ENCODE peak calls at places on chromosomes 6 and 20, in six cellular contexts. One of them, this sample, is unnamed.

GRCh38 chr6:50602191-50602810 is 111.0 kb upstream of the TFAP2D start:
- DNase-seq in BE2C: peak
- DNase-seq in CD4-positive, alpha-beta memory T cell: no peak
- DNase-seq in kidney epithelial cell: no peak
- DNase-seq in lower leg skin: no peak
- DNase-seq in CD8-positive, alpha-beta memory T cell: no peak
- DNase-seq in this sample: no peak

GRCh38 chr6:26126394-26127221 is 39.4 kb downstream of the HFE start:
- DNase-seq in CD8-positive, alpha-beta memory T cell: no peak
- DNase-seq in CD4-positive, alpha-beta memory T cell: no peak
- DNase-seq in lower leg skin: no peak
- DNase-seq in BE2C: no peak
- DNase-seq in kidney epithelial cell: no peak
- DNase-seq in this sample: no peak

GRCh38 chr20:35171753-35172433 is at the start of gene PROCR:
- DNase-seq in lower leg skin: peak
- DNase-seq in BE2C: peak
- DNase-seq in CD4-positive, alpha-beta memory T cell: no peak
- DNase-seq in CD8-positive, alpha-beta memory T cell: peak
- DNase-seq in kidney epithelial cell: peak
- DNase-seq in this sample: peak

GRCh38 chr20:32518593-32519366 is 66.4 kb downstream of the NOL4L start:
- DNase-seq in CD8-positive, alpha-beta memory T cell: no peak
- DNase-seq in kidney epithelial cell: no peak
- DNase-seq in lower leg skin: no peak
- DNase-seq in BE2C: peak
- DNase-seq in CD4-positive, alpha-beta memory T cell: no peak
- DNase-seq in this sample: no peak

GRCh38 chr20:5714261-5715041 is 35.8 kb upstream of the SHLD1 start:
- DNase-seq in lower leg skin: no peak
- DNase-seq in CD4-positive, alpha-beta memory T cell: peak
- DNase-seq in CD8-positive, alpha-beta memory T cell: peak
- DNase-seq in kidney epithelial cell: peak
- DNase-seq in BE2C: no peak
- DNase-seq in this sample: no peak

GRCh38 chr6:150962436-150962835 is 96.9 kb downstream of the MTHFD1L start:
- DNase-seq in CD4-positive, alpha-beta memory T cell: no peak
- DNase-seq in lower leg skin: no peak
- DNase-seq in BE2C: no peak
- DNase-seq in kidney epithelial cell: no peak
- DNase-seq in CD8-positive, alpha-beta memory T cell: no peak
- DNase-seq in this sample: no peak

GRCh38 chr6:11212625-11213024 is 19.8 kb downstream of the NEDD9 start:
- DNase-seq in BE2C: no peak
- DNase-seq in CD8-positive, alpha-beta memory T cell: no peak
- DNase-seq in lower leg skin: no peak
- DNase-seq in kidney epithelial cell: no peak
- DNase-seq in CD4-positive, alpha-beta memory T cell: no peak
- DNase-seq in this sample: no peak

GRCh38 chr6:44038543-44039065 is 88.6 kb downstream of the MRPL14 start:
- DNase-seq in kidney epithelial cell: no peak
- DNase-seq in CD8-positive, alpha-beta memory T cell: no peak
- DNase-seq in BE2C: no peak
- DNase-seq in lower leg skin: peak
- DNase-seq in CD4-positive, alpha-beta memory T cell: no peak
- DNase-seq in this sample: no peak

GRCh38 chr6:44275749-44276648 is 5.7 kb downstream of the TMEM151B start:
- DNase-seq in kidney epithelial cell: no peak
- DNase-seq in CD4-positive, alpha-beta memory T cell: no peak
- DNase-seq in BE2C: no peak
- DNase-seq in lower leg skin: no peak
- DNase-seq in CD8-positive, alpha-beta memory T cell: peak
- DNase-seq in this sample: no peak

GRCh38 chr6:45942953-45943352 is 72.7 kb downstream of the CLIC5 start:
- DNase-seq in CD8-positive, alpha-beta memory T cell: no peak
- DNase-seq in kidney epithelial cell: no peak
- DNase-seq in CD4-positive, alpha-beta memory T cell: no peak
- DNase-seq in lower leg skin: no peak
- DNase-seq in BE2C: no peak
- DNase-seq in this sample: no peak

GRCh38 chr20:51480507-51481270 is 61.8 kb downstream of the NFATC2 start:
- DNase-seq in lower leg skin: no peak
- DNase-seq in BE2C: no peak
- DNase-seq in kidney epithelial cell: no peak
- DNase-seq in CD4-positive, alpha-beta memory T cell: peak
- DNase-seq in CD8-positive, alpha-beta memory T cell: no peak
- DNase-seq in this sample: no peak

DNA sequence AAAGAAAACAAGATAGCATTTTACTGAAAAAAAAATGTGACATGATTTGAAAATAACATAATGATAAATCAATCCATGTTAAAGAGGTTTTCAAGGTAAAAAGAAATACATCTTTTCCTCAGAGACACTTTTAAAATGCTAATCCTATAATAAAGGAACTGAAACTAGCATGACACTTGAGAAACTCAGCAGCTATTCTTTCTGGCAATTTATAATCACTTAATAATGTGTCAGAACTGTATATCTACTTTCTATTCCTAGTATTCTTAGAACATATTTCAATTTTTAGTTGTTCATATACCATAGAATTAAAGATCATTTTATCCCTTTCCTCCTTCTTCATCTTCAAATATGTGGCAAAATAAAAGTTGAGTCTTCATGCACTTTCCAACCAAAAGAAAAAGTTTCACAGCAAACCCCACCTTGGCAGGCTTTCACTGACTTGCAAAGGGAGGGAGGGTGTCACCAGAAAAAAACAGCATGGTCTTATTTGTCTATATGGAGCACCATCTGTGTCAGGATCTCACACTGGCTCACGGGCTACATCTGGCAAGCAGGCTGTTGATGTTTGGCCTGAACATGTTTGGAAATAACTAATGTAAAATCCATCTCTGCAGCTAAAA is 48.5 kb downstream of the FHL5 start:
- DNase-seq in lower leg skin: no peak
- DNase-seq in CD4-positive, alpha-beta memory T cell: no peak
- DNase-seq in kidney epithelial cell: no peak
- DNase-seq in BE2C: no peak
- DNase-seq in CD8-positive, alpha-beta memory T cell: no peak
- DNase-seq in this sample: no peak
- H3K4me3 ChIP-seq in lower leg skin: no peak
- H3K4me3 ChIP-seq in CD4-positive, alpha-beta memory T cell: no peak
- H3K4me3 ChIP-seq in kidney epithelial cell: no peak
- H3K4me3 ChIP-seq in BE2C: no peak
- H3K4me3 ChIP-seq in CD8-positive, alpha-beta memory T cell: no peak
- H3K4me3 ChIP-seq in this sample: no peak

GRCh38 chr20:44549123-44549522 is 27.3 kb upstream of the SERINC3 start:
- DNase-seq in CD4-positive, alpha-beta memory T cell: no peak
- DNase-seq in kidney epithelial cell: no peak
- DNase-seq in BE2C: no peak
- DNase-seq in lower leg skin: no peak
- DNase-seq in CD8-positive, alpha-beta memory T cell: no peak
- DNase-seq in this sample: no peak

GRCh38 chr20:44552039-44552438 is 30.2 kb upstream of the SERINC3 start:
- DNase-seq in CD4-positive, alpha-beta memory T cell: no peak
- DNase-seq in CD8-positive, alpha-beta memory T cell: no peak
- DNase-seq in kidney epithelial cell: no peak
- DNase-seq in lower leg skin: no peak
- DNase-seq in BE2C: no peak
- DNase-seq in this sample: no peak

GRCh38 chr20:44548171-44548678 is 26.4 kb upstream of the SERINC3 start:
- DNase-seq in BE2C: no peak
- DNase-seq in CD4-positive, alpha-beta memory T cell: no peak
- DNase-seq in lower leg skin: no peak
- DNase-seq in kidney epithelial cell: no peak
- DNase-seq in CD8-positive, alpha-beta memory T cell: no peak
- DNase-seq in this sample: no peak

GRCh38 chr20:44552568-44552949 is 29.8 kb upstream of the PKIG start:
- DNase-seq in CD4-positive, alpha-beta memory T cell: no peak
- DNase-seq in BE2C: no peak
- DNase-seq in lower leg skin: no peak
- DNase-seq in kidney epithelial cell: no peak
- DNase-seq in CD8-positive, alpha-beta memory T cell: no peak
- DNase-seq in this sample: no peak

DNA sequence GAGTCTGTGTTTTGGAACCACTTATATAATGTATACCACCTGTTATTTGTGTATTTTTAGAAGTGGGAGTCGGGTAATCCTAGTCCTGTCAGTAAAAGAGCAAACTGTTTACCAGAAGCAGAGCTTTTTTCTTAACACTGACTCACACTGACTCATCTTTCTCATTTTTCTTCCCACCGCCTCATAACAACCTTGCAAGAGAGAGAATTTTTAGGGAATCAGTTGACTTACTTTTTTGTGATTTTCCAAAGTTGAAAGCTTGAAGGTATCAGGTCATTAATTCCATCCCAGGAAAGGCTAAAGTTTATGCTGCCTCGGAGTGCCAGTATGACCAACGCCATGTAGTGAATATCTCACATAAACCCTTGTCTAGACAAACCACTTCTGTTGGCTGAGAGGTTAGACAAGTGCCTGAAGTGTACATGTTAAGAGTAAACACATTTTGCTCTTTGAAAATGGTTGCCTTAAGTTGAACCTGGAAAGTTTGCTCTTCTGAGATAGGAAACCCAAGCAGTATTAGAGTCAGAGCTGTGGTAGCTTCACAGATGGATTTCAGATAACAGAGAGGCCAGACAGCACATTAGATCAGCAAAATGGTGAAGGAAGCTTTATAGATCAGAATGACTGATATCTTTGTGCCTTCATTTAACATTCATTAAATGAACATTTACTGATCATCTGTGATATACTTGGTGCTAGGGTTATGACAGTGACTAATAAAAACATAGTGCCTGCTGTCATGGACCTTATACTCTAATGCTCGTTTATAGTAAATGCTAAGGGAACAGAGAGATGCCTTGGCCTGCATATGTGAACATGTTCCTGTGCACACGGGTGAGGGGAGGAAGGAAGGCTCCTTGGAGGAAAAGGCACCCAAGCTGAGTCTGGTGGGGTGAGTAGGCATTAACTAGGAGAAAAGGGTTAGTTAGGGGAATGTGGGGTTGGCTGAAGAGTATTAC is 29.1 kb upstream of the PKIG start:
- DNase-seq in CD4-positive, alpha-beta memory T cell: no peak
- DNase-seq in lower leg skin: no peak
- DNase-seq in kidney epithelial cell: no peak
- DNase-seq in CD8-positive, alpha-beta memory T cell: no peak
- DNase-seq in BE2C: no peak
- DNase-seq in this sample: peak
- H3K4me3 ChIP-seq in CD4-positive, alpha-beta memory T cell: no peak
- H3K4me3 ChIP-seq in lower leg skin: no peak
- H3K4me3 ChIP-seq in kidney epithelial cell: no peak
- H3K4me3 ChIP-seq in CD8-positive, alpha-beta memory T cell: no peak
- H3K4me3 ChIP-seq in BE2C: no peak
- H3K4me3 ChIP-seq in this sample: no peak

GRCh38 chr6:7692453-7692784 is 33.5 kb upstream of the BMP6 start:
- DNase-seq in lower leg skin: no peak
- DNase-seq in BE2C: no peak
- DNase-seq in CD8-positive, alpha-beta memory T cell: no peak
- DNase-seq in kidney epithelial cell: no peak
- DNase-seq in CD4-positive, alpha-beta memory T cell: no peak
- DNase-seq in this sample: no peak

GRCh38 chr6:7691021-7691420 is 34.9 kb upstream of the BMP6 start:
- DNase-seq in CD8-positive, alpha-beta memory T cell: no peak
- DNase-seq in kidney epithelial cell: no peak
- DNase-seq in lower leg skin: no peak
- DNase-seq in CD4-positive, alpha-beta memory T cell: no peak
- DNase-seq in BE2C: no peak
- DNase-seq in this sample: no peak

GRCh38 chr6:7696061-7696460 is 29.8 kb upstream of the BMP6 start:
- DNase-seq in CD4-positive, alpha-beta memory T cell: no peak
- DNase-seq in kidney epithelial cell: no peak
- DNase-seq in lower leg skin: no peak
- DNase-seq in CD8-positive, alpha-beta memory T cell: no peak
- DNase-seq in BE2C: no peak
- DNase-seq in this sample: no peak

GRCh38 chr6:7693827-7694226 is 32.1 kb upstream of the BMP6 start:
- DNase-seq in kidney epithelial cell: no peak
- DNase-seq in CD4-positive, alpha-beta memory T cell: no peak
- DNase-seq in lower leg skin: no peak
- DNase-seq in CD8-positive, alpha-beta memory T cell: no peak
- DNase-seq in BE2C: no peak
- DNase-seq in this sample: no peak

DNA sequence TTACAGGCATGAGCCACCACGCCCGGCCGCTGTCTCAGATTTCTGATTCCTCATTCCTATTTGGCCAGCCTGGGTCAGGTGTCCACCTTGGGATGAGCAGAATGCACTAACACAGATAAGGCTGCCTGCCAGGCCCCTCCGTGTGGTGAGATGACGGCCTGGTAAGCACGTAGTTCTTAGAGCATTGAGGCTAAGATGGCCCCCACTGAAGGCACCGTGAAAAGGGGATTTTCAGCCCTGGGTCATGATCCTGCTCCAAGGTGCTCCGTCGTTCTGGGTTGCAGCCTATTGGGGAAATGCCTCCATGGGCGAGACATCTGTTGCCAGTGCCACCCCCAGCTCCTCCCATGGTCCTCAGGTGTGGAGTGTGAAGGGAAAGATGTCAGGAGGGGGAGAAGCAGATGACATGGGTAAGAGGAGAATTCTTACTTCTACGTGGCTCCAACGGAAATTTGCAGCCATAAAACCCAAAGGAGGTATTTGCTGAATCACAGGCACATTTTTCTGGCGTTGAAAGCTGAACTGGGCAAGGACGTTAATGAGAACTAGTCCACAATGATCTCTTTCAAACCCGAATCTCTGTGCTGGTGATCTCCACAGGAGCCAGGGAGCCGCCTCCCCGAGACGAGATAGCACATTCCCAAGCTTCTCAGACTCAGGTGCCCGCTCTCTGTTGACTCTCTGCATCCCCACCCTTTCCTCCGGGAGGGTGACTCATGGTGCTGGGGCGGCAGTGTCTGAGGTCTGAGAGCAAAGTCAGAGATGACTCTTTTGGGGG is 34.0 kb upstream of the BMP6 start:
- DNase-seq in BE2C: no peak
- DNase-seq in kidney epithelial cell: no peak
- DNase-seq in CD4-positive, alpha-beta memory T cell: no peak
- DNase-seq in lower leg skin: no peak
- DNase-seq in CD8-positive, alpha-beta memory T cell: no peak
- DNase-seq in this sample: no peak
- H3K4me3 ChIP-seq in BE2C: no peak
- H3K4me3 ChIP-seq in kidney epithelial cell: no peak
- H3K4me3 ChIP-seq in CD4-positive, alpha-beta memory T cell: no peak
- H3K4me3 ChIP-seq in lower leg skin: no peak
- H3K4me3 ChIP-seq in CD8-positive, alpha-beta memory T cell: no peak
- H3K4me3 ChIP-seq in this sample: no peak

DNA sequence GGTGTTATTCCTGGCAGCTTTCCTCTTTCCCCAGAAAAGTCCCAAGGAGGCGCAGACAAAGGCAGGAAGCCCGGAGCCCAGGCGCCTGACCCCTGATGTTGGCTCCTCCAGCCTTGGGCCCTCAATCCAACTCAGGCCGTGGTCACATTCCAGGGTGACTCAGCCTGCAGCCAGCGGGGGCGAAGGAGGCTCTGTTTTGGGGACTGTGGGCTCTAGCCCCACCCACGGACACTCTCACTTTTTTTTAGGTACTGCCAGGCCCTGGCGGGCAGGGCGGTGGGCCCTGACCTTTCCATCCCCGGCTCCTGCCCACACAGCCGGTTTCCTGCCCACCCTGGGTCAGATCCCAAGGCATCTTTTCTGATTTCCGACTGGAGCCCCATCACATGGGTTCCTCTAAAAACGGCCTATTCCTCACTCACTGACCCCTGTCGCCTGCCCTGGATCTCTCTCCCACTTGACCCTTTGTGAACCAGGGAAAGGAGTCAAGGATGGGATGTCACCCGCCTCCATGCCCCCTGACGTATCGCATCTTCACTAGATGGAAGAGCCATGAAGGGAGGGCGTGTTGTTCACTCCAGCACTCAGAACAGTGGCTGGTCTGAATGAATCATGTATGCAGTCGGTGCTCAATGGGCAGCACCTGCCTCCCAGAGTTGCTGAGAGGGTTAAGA is 5.5 kb downstream of the PTGIS start:
- DNase-seq in kidney epithelial cell: no peak
- DNase-seq in BE2C: no peak
- DNase-seq in CD8-positive, alpha-beta memory T cell: no peak
- DNase-seq in CD4-positive, alpha-beta memory T cell: no peak
- DNase-seq in lower leg skin: peak
- DNase-seq in this sample: peak
- H3K4me3 ChIP-seq in kidney epithelial cell: no peak
- H3K4me3 ChIP-seq in BE2C: no peak
- H3K4me3 ChIP-seq in CD8-positive, alpha-beta memory T cell: no peak
- H3K4me3 ChIP-seq in CD4-positive, alpha-beta memory T cell: no peak
- H3K4me3 ChIP-seq in lower leg skin: no peak
- H3K4me3 ChIP-seq in this sample: no peak

This sample was measured in BJ.